ENCODE peak calls at places on chromosomes 6 and 20, in seven cellular contexts. P, X, G, C, R, L and D are unnamed samples.
A peak's percentile ranks its signal among the peaks of the same experiment; 100 is the strongest.

GRCh38 chr20:46145646-46146045 is 27.5 kb downstream of the CD40 start:
- DNase-seq in P (no peak), X (no peak), G (no peak), C (no peak), R (no peak), L (no peak), D (no peak)

GRCh38 chr6:6331393-6331792 is 10.9 kb upstream of the F13A1 start:
- DNase-seq in P (no peak), X (no peak), G (no peak), C (no peak), R (peak; percentile 95), L (no peak), D (no peak)

GRCh38 chr6:140774080-140774505 is 1358.6 kb upstream of the GJE1 start:
- DNase-seq in P (no peak), X (peak; percentile 4), G (no peak), C (no peak), R (peak; percentile 30), L (no peak), D (no peak)

GRCh38 chr20:19785886-19786285 is 27.8 kb downstream of the RIN2 start:
- DNase-seq in P (no peak), X (no peak), G (no peak), C (no peak), R (no peak), L (no peak), D (no peak)

GRCh38 chr6:47075741-47076421 is 33.7 kb upstream of the ADGRF1 start:
- DNase-seq in P (no peak), X (no peak), G (no peak), C (no peak), R (no peak), L (peak; percentile 100), D (no peak)

GRCh38 chr20:2088904-2089303 is 12.7 kb upstream of the STK35 start:
- DNase-seq in P (no peak), X (no peak), G (no peak), C (no peak), R (no peak), L (no peak), D (no peak)

GRCh38 chr6:4687656-4687988 is 88.6 kb upstream of the CDYL start:
- DNase-seq in P (no peak), X (no peak), G (no peak), C (no peak), R (no peak), L (no peak), D (no peak)

GRCh38 chr6:116476021-116476678 is 15.0 kb downstream of the CALHM6 start:
- DNase-seq in P (no peak), X (no peak), G (no peak), C (no peak), R (peak; percentile 62), L (peak; percentile 27), D (no peak)

GRCh38 chr6:45479834-45480696 is 102.3 kb upstream of the SUPT3H start:
- DNase-seq in P (no peak), X (no peak), G (no peak), C (no peak), R (no peak), L (no peak), D (no peak)

GRCh38 chr20:22561965-22562581 is 22.3 kb downstream of the FOXA2 start:
- DNase-seq in P (no peak), X (no peak), G (no peak), C (no peak), R (no peak), L (no peak), D (no peak)

GRCh38 chr6:33620158-33620583 is 951 bp upstream of the ITPR3 start:
- DNase-seq in P (peak; percentile 65), X (no peak), G (no peak), C (no peak), R (no peak), L (no peak), D (peak; percentile 77)

GRCh38 chr20:19137641-19138040 is 74.8 kb upstream of the SLC24A3 start:
- DNase-seq in P (no peak), X (no peak), G (no peak), C (no peak), R (no peak), L (no peak), D (no peak)

GRCh38 chr6:57089265-57089664 is 723 bp upstream of the ZNF451 start:
- DNase-seq in P (no peak), X (no peak), G (no peak), C (no peak), R (no peak), L (no peak), D (no peak)

GRCh38 chr20:55456316-55456940 is 548.9 kb downstream of the CBLN4 start:
- DNase-seq in P (no peak), X (no peak), G (no peak), C (no peak), R (no peak), L (no peak), D (no peak)

GRCh38 chr6:46175446-46175845 is 4.7 kb upstream of the ENPP5 start:
- DNase-seq in P (no peak), X (no peak), G (no peak), C (no peak), R (peak; percentile 57), L (no peak), D (no peak)

GRCh38 chr20:37172836-37173235 is 6.3 kb upstream of the RPN2 start:
- DNase-seq in P (no peak), X (no peak), G (no peak), C (no peak), R (no peak), L (no peak), D (no peak)

GRCh38 chr6:33812669-33813068 is 8.9 kb upstream of the MLN start:
- DNase-seq in P (peak; percentile 64), X (no peak), G (peak; percentile 84), C (peak; percentile 71), R (no peak), L (peak; percentile 48), D (peak; percentile 79)

GRCh38 chr6:25113436-25113835 is 165.7 kb upstream of the CARMIL1 start:
- DNase-seq in P (no peak), X (no peak), G (no peak), C (no peak), R (no peak), L (no peak), D (no peak)

GRCh38 chr6:37547564-37548061 is 47.9 kb upstream of the CCDC167 start:
- DNase-seq in P (peak; percentile 45), X (no peak), G (no peak), C (no peak), R (no peak), L (no peak), D (no peak)

GRCh38 chr6:137589067-137589848 is 95.1 kb upstream of the OLIG3 start:
- DNase-seq in P (peak; percentile 29), X (peak; percentile 57), G (peak; percentile 69), C (peak; percentile 38), R (peak; percentile 74), L (peak; percentile 92), D (peak; percentile 63)

GRCh38 chr6:36642913-36643817 is 35.3 kb upstream of the CDKN1A start:
- DNase-seq in P (no peak), X (no peak), G (no peak), C (no peak), R (no peak), L (peak; percentile 88), D (no peak)

GRCh38 chr6:168575346-168576098 is 134.5 kb downstream of the SMOC2 start:
- DNase-seq in P (no peak), X (no peak), G (no peak), C (no peak), R (no peak), L (no peak), D (no peak)

GRCh38 chr6:72390548-72390947 is 231.3 kb upstream of the KCNQ5 start:
- DNase-seq in P (no peak), X (no peak), G (no peak), C (no peak), R (no peak), L (no peak), D (no peak)

GRCh38 chr6:72382602-72383529 is 239.0 kb upstream of the KCNQ5 start:
- DNase-seq in P (no peak), X (no peak), G (no peak), C (no peak), R (peak; percentile 66), L (no peak), D (no peak)

GRCh38 chr6:72386324-72386723 is 235.5 kb upstream of the KCNQ5 start:
- DNase-seq in P (no peak), X (no peak), G (no peak), C (no peak), R (no peak), L (no peak), D (no peak)
- TF ChIP-seq YY1 in P (no peak), X (no peak), G (no peak), C (no peak), R (no peak), L (no peak), D (no peak)

GRCh38 chr6:71527831-71528377 is 239.3 kb downstream of the OGFRL1 start:
- DNase-seq in P (no peak), X (no peak), G (no peak), C (no peak), R (no peak), L (no peak), D (no peak)
- TF ChIP-seq YY1 in P (no peak), X (no peak), G (no peak), C (no peak), R (no peak), L (no peak), D (no peak)

DNA sequence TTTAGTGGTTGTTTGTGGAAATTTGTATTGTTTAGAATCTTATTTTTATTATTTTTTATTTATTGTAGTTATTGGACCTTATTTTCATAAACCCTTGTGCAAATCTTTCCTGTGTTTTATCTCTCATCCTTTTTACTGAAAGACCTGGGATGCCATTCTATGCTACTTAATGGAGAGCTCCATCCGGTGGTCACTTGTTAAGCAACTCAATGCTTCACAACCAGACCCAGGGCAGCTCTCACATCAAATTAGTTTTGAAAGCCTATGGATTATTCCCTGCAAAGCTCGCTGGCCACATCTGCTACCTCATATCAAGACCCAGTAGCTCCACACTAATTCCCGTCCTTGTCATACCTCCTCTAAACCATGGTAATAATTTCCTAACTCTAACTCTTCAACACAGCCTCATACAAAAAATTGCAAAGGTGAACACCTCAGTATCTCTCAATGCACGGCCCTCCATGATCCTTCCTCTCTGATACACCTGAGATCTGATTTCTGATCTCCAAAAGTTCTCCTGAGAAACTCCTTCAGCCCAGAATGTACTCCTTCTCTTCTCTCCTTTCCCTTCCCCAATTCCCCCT is 296.6 kb upstream of the MANEA start:
- DNase-seq in P (peak; percentile 5), X (peak; percentile 10), G (peak; percentile 39), C (no peak), R (no peak), L (no peak), D (peak; percentile 2)
- TF ChIP-seq YY1 in P (no peak), X (no peak), G (no peak), C (no peak), R (no peak), L (no peak), D (no peak)

GRCh38 chr6:166526937-166527336 is 59.5 kb downstream of the RAMACL start:
- DNase-seq in P (no peak), X (no peak), G (no peak), C (no peak), R (no peak), L (no peak), D (no peak)

GRCh38 chr6:166523782-166524569 is 62.5 kb downstream of the RAMACL start:
- DNase-seq in P (no peak), X (no peak), G (no peak), C (no peak), R (no peak), L (no peak), D (no peak)

GRCh38 chr6:166516256-166516655 is 70.2 kb downstream of the RAMACL start:
- DNase-seq in P (no peak), X (no peak), G (no peak), C (no peak), R (no peak), L (no peak), D (no peak)

GRCh38 chr6:166525567-166525966 is 60.9 kb downstream of the RAMACL start:
- DNase-seq in P (no peak), X (no peak), G (no peak), C (no peak), R (no peak), L (no peak), D (no peak)

GRCh38 chr6:166520905-166521834 is 65.3 kb downstream of the RAMACL start:
- DNase-seq in P (no peak), X (no peak), G (no peak), C (no peak), R (no peak), L (no peak), D (no peak)
- TF ChIP-seq YY1 in P (no peak), X (no peak), G (no peak), C (no peak), R (no peak), L (no peak), D (no peak)